ENCODE peak calls at places on chromosomes 13 and 19, in eight cellular contexts. D is thoracic aorta, Y is PC-3, G is iris pigment epithelial cell, F is HFFc6, S is NCI-H748 treated with DMSO at 0.1 percent for 48 hours, M is IMR-90, L is neural crest cell. C is an unnamed sample.

GRCh38 chr13:110476220-110476617 is 85.3 kb downstream of the RAB20 start:
- DNase-seq in F (no peak), L (no peak), Y (no peak), D (no peak), S (no peak), G (no peak), M (no peak), C (no peak)

GRCh38 chr19:33810821-33811220 is 14.2 kb downstream of the KCTD15 start:
- DNase-seq in G (no peak), Y (no peak), L (no peak), M (no peak), S (no peak), F (no peak), D (no peak), C (no peak)

GRCh38 chr13:109760372-109760771 is 26.0 kb downstream of the IRS2 start:
- DNase-seq in G (no peak), L (no peak), M (no peak), D (no peak), Y (no peak), S (no peak), F (no peak), C (no peak)

GRCh38 chr19:56119585-56119978 is 1.5 kb downstream of the ZNF787 start:
- DNase-seq in L (no peak), F (peak), G (peak), S (no peak), D (no peak), M (peak), Y (peak), C (no peak)

GRCh38 chr19:53801257-53801656 is 22.9 kb downstream of the NLRP12 start:
- DNase-seq in D (no peak), Y (no peak), L (no peak), M (no peak), G (no peak), F (no peak), S (no peak), C (no peak)

GRCh38 chr19:42076375-42076944 is 494 bp downstream of the ZNF574 start:
- DNase-seq in D (no peak), L (no peak), M (no peak), Y (peak), G (no peak), F (no peak), S (no peak), C (no peak)

GRCh38 chr19:9913237-9914000 is 22.9 kb downstream of the OLFM2 start:
- DNase-seq in S (no peak), F (no peak), L (no peak), G (no peak), Y (no peak), D (no peak), M (no peak), C (no peak)

GRCh38 chr13:105914637-105915036 is 620.8 kb downstream of the EFNB2 start:
- DNase-seq in S (no peak), G (peak), L (no peak), M (peak), F (peak), D (no peak), Y (no peak), C (no peak)

GRCh38 chr19:10228925-10229324 is 2.2 kb downstream of the S1PR2 start:
- DNase-seq in F (no peak), M (peak), G (no peak), L (no peak), S (no peak), D (no peak), Y (peak), C (no peak)

GRCh38 chr13:99601535-99601934 is 100.3 kb downstream of the TM9SF2 start:
- DNase-seq in S (no peak), D (no peak), Y (no peak), F (no peak), L (no peak), G (no peak), M (no peak), C (no peak)

GRCh38 chr19:44749994-44750393 is 1.5 kb downstream of the BCL3 start:
- DNase-seq in G (no peak), F (no peak), M (no peak), L (no peak), S (no peak), D (no peak), Y (no peak), C (no peak)

GRCh38 chr19:18418034-18418724 is 1.0 kb upstream of the SSBP4 start:
- DNase-seq in L (no peak), G (no peak), D (no peak), Y (no peak), S (no peak), M (no peak), F (no peak), C (no peak)